ENCODE peak calls at places on chromosomes 5 and 9, in four cellular contexts. U is colonic mucosa, C is cardiac muscle cell, I is right lobe of liver. T is an unnamed sample.

GRCh38 chr5:15334551-15335302 is 165.3 kb upstream of the FBXL7 start:
- DNase-seq in I (no peak), U (no peak), C (no peak), T (no peak)

GRCh38 chr5:52799358-52799982 is 11.8 kb downstream of the ITGA1 start:
- DNase-seq in C (peak), U (peak), I (peak), T (peak)

GRCh38 chr5:128695791-128696520 is 157.9 kb upstream of the FBN2 start:
- DNase-seq in I (no peak), U (no peak), C (no peak), T (no peak)

GRCh38 chr5:160133071-160133917 is 14.0 kb upstream of the PWWP2A start:
- DNase-seq in I (no peak), U (peak), C (peak), T (peak)

GRCh38 chr5:61755726-61756125 is 423.7 kb downstream of the ZSWIM6 start:
- DNase-seq in C (no peak), I (no peak), U (no peak), T (no peak)

GRCh38 chr5:22928821-22929482 is 75.8 kb upstream of the CDH12 start:
- DNase-seq in C (no peak), I (no peak), U (no peak), T (no peak)

GRCh38 chr5:123086376-123087055 is 2.5 kb upstream of the PRDM6 start:
- DNase-seq in I (no peak), U (no peak), C (no peak), T (no peak)

GRCh38 chr5:86546582-86546981 is 71.2 kb upstream of the COX7C start:
- DNase-seq in U (no peak), C (no peak), I (no peak), T (no peak)

GRCh38 chr9:118366228-118366627 is 662.0 kb downstream of the TLR4 start:
- DNase-seq in I (no peak), U (no peak), C (no peak), T (no peak)

GRCh38 chr5:147578228-147579024 is 68.6 kb upstream of the DPYSL3 start:
- DNase-seq in U (no peak), I (no peak), C (peak), T (no peak)

GRCh38 chr5:142056831-142057696 is 44.2 kb upstream of the GNPDA1 start:
- DNase-seq in U (no peak), C (no peak), I (no peak), T (no peak)

GRCh38 chr5:155080721-155081120 is 67.2 kb downstream of the KIF4B start:
- DNase-seq in I (no peak), U (no peak), C (no peak), T (no peak)

GRCh38 chr5:367358-368130 is 46.0 kb downstream of the AHRR start:
- DNase-seq in U (peak), C (no peak), I (no peak), T (peak)

GRCh38 chr5:53334431-53334941 is 145.9 kb upstream of the FST start:
- DNase-seq in U (no peak), C (no peak), I (no peak), T (no peak)

GRCh38 chr5:171571663-171572062 is 152.2 kb downstream of the FGF18 start:
- DNase-seq in U (no peak), C (no peak), I (no peak), T (no peak)

GRCh38 chr5:123805300-123805699 is 293.3 kb downstream of the CSNK1G3 start:
- DNase-seq in U (no peak), I (no peak), C (no peak), T (no peak)

GRCh38 chr9:93900971-93901861 is 53.9 kb downstream of the BARX1 start:
- DNase-seq in I (no peak), U (no peak), C (no peak), T (peak)
- TF ChIP-seq CTCF in I (no peak), U (no peak), C (no peak), T (no peak)

GRCh38 chr5:32170303-32171170 is 3.6 kb downstream of the GOLPH3 start:
- DNase-seq in I (no peak), C (no peak), U (no peak), T (no peak)

GRCh38 chr5:32163785-32164184 is 10.3 kb downstream of the GOLPH3 start:
- DNase-seq in I (no peak), C (no peak), U (no peak), T (no peak)

GRCh38 chr5:32163053-32163452 is 11.1 kb downstream of the GOLPH3 start:
- DNase-seq in I (no peak), C (no peak), U (no peak), T (no peak)

GRCh38 chr5:32168460-32169033 is 5.6 kb downstream of the GOLPH3 start:
- DNase-seq in U (no peak), I (no peak), C (no peak), T (no peak)

GRCh38 chr5:32165597-32165996 is 8.5 kb downstream of the GOLPH3 start:
- DNase-seq in C (no peak), U (no peak), I (no peak), T (no peak)
- H3K27ac ChIP-seq in C (no peak), U (no peak), I (no peak), T (peak)

GRCh38 chr5:6576861-6577501 is 55.9 kb downstream of the NSUN2 start:
- DNase-seq in C (peak), I (no peak), U (no peak), T (no peak)
- TF ChIP-seq CTCF in C (peak), I (peak), U (no peak), T (peak)

GRCh38 chr9:131117111-131117761 is 8.2 kb upstream of the NUP214 start:
- DNase-seq in C (no peak), I (no peak), U (no peak), T (peak)
- H3K27ac ChIP-seq in C (no peak), I (no peak), U (no peak), T (peak)

GRCh38 chr5:10689391-10690081 is 71.5 kb downstream of the DAP start:
- DNase-seq in U (no peak), I (no peak), C (peak), T (no peak)
- TF ChIP-seq CTCF in U (no peak), I (no peak), C (peak), T (peak)

GRCh38 chr9:131296906-131297500 is 7.5 kb downstream of the PLPP7 start:
- DNase-seq in I (no peak), C (no peak), U (no peak), T (no peak)
- H3K27ac ChIP-seq in I (no peak), C (peak), U (no peak), T (no peak)

DNA sequence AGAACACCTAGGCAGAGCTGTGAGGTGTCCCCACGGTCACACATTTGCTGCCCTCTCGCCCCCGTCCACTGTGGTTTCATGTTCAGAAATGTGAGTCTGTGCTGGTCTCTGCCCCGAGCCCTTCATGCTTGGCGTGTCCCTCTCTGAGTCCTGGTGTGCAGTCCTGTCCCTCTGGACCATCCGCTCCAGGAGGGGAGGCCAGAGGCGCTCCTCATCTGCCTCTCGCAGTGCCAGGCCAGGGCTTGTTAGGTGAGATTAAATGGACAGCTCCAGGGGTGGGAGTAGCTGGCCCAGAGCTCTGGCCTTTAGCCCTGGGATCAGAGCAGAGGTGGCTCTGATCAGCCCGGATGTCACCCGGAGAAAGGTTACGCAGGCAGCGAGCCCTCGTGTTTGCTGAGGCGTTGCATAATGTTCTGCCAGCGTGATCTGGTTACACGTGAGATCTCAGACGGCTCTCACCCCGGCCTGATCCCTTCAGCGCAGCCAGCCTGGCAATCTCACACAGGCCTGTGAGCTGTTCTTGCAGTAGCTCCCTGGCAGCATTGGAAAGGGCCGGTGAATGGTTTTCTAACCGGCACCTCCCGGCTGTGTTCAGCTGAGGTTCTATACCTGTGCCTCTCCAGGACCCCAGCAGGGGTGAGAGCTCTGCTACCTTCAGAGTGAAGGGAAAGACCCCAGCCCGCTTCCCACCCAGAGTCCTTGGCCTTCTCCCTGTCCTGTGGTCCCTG is 24.5 kb downstream of the PTGES2 start:
- DNase-seq in I (peak), C (no peak), U (no peak), T (no peak)
- TF ChIP-seq CTCF in I (no peak), C (no peak), U (no peak), T (no peak)

GRCh38 chr5:64834611-64835010 is 65.9 kb downstream of the CWC27 start:
- DNase-seq in U (no peak), I (no peak), C (no peak), T (no peak)
- H3K27ac ChIP-seq in U (no peak), I (no peak), C (no peak), T (peak)

DNA sequence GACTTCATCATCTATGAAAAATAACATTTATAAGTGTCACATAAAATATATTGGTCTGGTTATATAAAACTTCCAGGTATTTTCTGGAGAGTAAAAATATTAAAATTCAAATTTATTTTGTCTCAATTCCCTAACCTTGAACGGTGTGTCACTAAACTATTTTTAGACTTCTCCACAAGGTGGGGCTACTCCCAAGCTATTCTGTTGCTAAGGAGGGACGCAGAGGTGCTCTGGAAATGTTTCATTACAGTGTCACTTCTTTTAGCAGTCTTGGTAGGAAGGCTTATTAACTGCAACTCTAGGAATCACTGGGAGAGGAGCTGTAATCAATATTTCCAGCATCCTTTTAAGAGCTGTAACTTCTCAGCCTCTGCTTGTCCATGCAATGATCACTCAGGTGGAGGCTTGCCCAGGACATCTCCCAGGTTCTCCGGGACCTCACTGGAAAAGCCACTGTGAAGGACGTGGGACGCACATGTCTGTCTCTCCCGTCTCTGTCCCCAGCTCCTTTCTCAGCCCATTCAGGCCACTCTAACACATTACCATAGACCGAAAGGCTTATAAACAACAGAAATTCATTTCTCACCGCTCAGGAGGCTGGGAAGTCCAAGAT is 32.5 kb upstream of the DNAH5 start:
- DNase-seq in C (peak), U (no peak), I (no peak), T (no peak)
- TF ChIP-seq CTCF in C (peak), U (no peak), I (peak), T (peak)